ENCODE peak calls at places on chromosomes 6 and 20, in five cellular contexts. N, X, I, Y and A are unnamed samples.

GRCh38 chr6:38573800-38574395 is 65.8 kb downstream of the BTBD9 start:
- DNase-seq in N (no peak), Y (no peak), I (peak; percentile 70), X (no peak), A (peak; percentile 65)

GRCh38 chr20:56788041-56788670 is 159.1 kb downstream of the TFAP2C start:
- DNase-seq in N (peak; percentile 100), I (no peak), Y (no peak), X (peak; percentile 94), A (peak; percentile 95)

GRCh38 chr6:2764610-2765165 is 505 bp upstream of the WRNIP1 start:
- DNase-seq in N (peak; percentile 69), Y (no peak), I (peak; percentile 76), X (peak; percentile 50), A (peak; percentile 70)

GRCh38 chr6:135311446-135312200 is 130.5 kb downstream of the MYB start:
- DNase-seq in X (no peak), N (no peak), Y (no peak), I (no peak), A (no peak)

GRCh38 chr6:157753291-157753690 is 69.8 kb upstream of the SNX9 start:
- DNase-seq in Y (no peak), I (no peak), N (no peak), X (no peak), A (no peak)

GRCh38 chr6:12147557-12148316 is 135.6 kb downstream of the HIVEP1 start:
- DNase-seq in N (no peak), X (no peak), I (no peak), Y (no peak), A (peak; percentile 37)

GRCh38 chr6:32954983-32955802 is 2.3 kb upstream of the HLA-DMA start:
- DNase-seq in Y (no peak), I (peak; percentile 32), N (peak; percentile 54), X (peak; percentile 39), A (peak; percentile 13)

GRCh38 chr6:82374481-82374880 is 10.9 kb downstream of the TPBG start:
- DNase-seq in Y (no peak), I (no peak), X (no peak), N (peak; percentile 8), A (peak; percentile 50)

GRCh38 chr20:51326241-51326819 is 216.2 kb downstream of the NFATC2 start:
- DNase-seq in N (peak; percentile 73), Y (no peak), I (peak; percentile 48), X (peak; percentile 61), A (peak; percentile 76)

GRCh38 chr20:34680586-34680985 is 3.7 kb upstream of the PIGU start:
- DNase-seq in X (no peak), N (no peak), I (no peak), Y (no peak), A (no peak)

GRCh38 chr20:31569163-31570020 is 35.7 kb upstream of the ID1 start:
- DNase-seq in N (peak; percentile 64), X (peak; percentile 72), I (peak; percentile 66), Y (no peak), A (peak; percentile 53)

GRCh38 chr6:41720783-41721182 is 14.6 kb downstream of the TFEB start:
- DNase-seq in N (no peak), I (no peak), Y (no peak), X (no peak), A (no peak)

GRCh38 chr6:24824142-24824755 is 25.5 kb upstream of the ARMH2 start:
- DNase-seq in I (no peak), N (no peak), Y (no peak), X (peak; percentile 53), A (no peak)

GRCh38 chr6:131107166-131107565 is 28.1 kb upstream of the AKAP7 start:
- DNase-seq in Y (no peak), X (peak; percentile 80), I (peak; percentile 9), N (peak; percentile 48), A (peak; percentile 96)

GRCh38 chr20:41664584-41664983 is 46.4 kb upstream of the CHD6 start:
- DNase-seq in Y (peak; percentile 59), N (peak; percentile 59), I (peak; percentile 75), X (peak; percentile 22), A (peak; percentile 14)

GRCh38 chr6:53115741-53116140 is 32.9 kb downstream of the GCM1 start:
- DNase-seq in N (no peak), X (no peak), I (no peak), Y (no peak), A (no peak)

GRCh38 chr20:46571418-46571817 is 21.0 kb upstream of the OCSTAMP start:
- DNase-seq in X (no peak), I (no peak), N (no peak), Y (no peak), A (no peak)

GRCh38 chr6:25010917-25011625 is 75.3 kb upstream of the RIPOR2 start:
- DNase-seq in I (no peak), Y (no peak), X (no peak), N (no peak), A (peak; percentile 67)

GRCh38 chr6:92681401-92681800 is 738.0 kb downstream of the EPHA7 start:
- DNase-seq in N (no peak), Y (no peak), X (no peak), I (no peak), A (no peak)

GRCh38 chr6:115467726-115468125 is 593.0 kb downstream of the FRK start:
- DNase-seq in X (no peak), I (no peak), N (no peak), Y (no peak), A (no peak)

GRCh38 chr20:32017711-32018251 is 7.5 kb downstream of the CCM2L start:
- DNase-seq in N (peak; percentile 53), X (peak; percentile 69), Y (no peak), I (peak; percentile 62), A (no peak)

GRCh38 chr6:88698661-88699060 is 264.8 kb downstream of the RNGTT start:
- DNase-seq in Y (no peak), N (no peak), I (peak; percentile 50), X (no peak), A (no peak)

GRCh38 chr6:160265869-160266476 is 7.4 kb upstream of the SLC22A2 start:
- DNase-seq in X (no peak), Y (no peak), I (no peak), N (no peak), A (no peak)

GRCh38 chr6:98641929-98642328 is 192.4 kb upstream of the POU3F2 start:
- DNase-seq in N (no peak), X (peak; percentile 77), Y (no peak), I (no peak), A (no peak)

GRCh38 chr6:139923964-139924475 is 549.6 kb upstream of the CITED2 start:
- DNase-seq in X (no peak), Y (no peak), N (no peak), I (no peak), A (no peak)

GRCh38 chr6:2986722-2987196 is 12.9 kb upstream of the NQO2 start:
- DNase-seq in Y (no peak), N (no peak), X (no peak), I (no peak), A (peak; percentile 92)

GRCh38 chr20:3981132-3981452 is 34.3 kb downstream of the RNF24 start:
- DNase-seq in Y (no peak), X (no peak), I (no peak), N (no peak), A (no peak)
- H3K27ac ChIP-seq in Y (no peak overlapping the region), X (peak overlapping the region; percentile 70), I (peak overlapping the region; percentile 66), N (peak overlapping the region; percentile 83), A (peak overlapping the region; percentile 47)

GRCh38 chr6:46879003-46879402 is 42.7 kb downstream of the ADGRF5 start:
- DNase-seq in Y (no peak), X (no peak), I (no peak), N (no peak), A (no peak)

DNA sequence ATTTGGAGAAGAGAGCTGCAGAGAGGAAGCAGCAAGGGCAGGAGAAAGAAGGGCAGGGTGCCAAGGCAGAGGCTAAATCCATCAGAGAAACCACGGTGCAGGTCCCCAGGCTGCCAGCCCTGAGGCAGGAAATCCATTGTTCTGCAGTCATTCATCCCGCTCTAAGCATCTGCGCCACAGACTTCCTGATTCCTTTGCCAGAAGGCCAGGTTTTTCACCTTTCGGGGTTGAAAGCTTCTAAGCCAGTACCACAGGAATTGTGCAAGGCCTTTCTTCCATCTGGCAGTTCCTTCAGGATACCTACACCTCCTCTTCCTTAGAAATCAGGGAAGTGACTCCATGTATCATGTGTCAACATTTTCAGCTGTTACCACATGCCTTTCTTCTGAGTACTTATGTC is 45.6 kb downstream of the ADGRF5 start:
- DNase-seq in I (no peak), X (no peak), Y (no peak), N (no peak), A (no peak)
- TF ChIP-seq BHLHE40 in I (no peak), X (no peak), Y (no peak), N (no peak), A (no peak)

GRCh38 chr6:16752206-16752867 is 8.9 kb downstream of the ATXN1 start:
- DNase-seq in X (peak; percentile 74), I (no peak), N (peak; percentile 75), Y (no peak), A (peak; percentile 94)
- H3K27ac ChIP-seq in X (peak overlapping the region; percentile 45), I (no peak overlapping the region), N (peak overlapping the region; percentile 76), Y (no peak overlapping the region), A (no peak overlapping the region)

GRCh38 chr20:16580596-16580995 is 7.3 kb upstream of the KIF16B start:
- DNase-seq in X (no peak), Y (no peak), N (no peak), I (no peak), A (no peak)
- TF ChIP-seq BHLHE40 in X (no peak), Y (no peak), N (no peak), I (no peak), A (no peak)

DNA sequence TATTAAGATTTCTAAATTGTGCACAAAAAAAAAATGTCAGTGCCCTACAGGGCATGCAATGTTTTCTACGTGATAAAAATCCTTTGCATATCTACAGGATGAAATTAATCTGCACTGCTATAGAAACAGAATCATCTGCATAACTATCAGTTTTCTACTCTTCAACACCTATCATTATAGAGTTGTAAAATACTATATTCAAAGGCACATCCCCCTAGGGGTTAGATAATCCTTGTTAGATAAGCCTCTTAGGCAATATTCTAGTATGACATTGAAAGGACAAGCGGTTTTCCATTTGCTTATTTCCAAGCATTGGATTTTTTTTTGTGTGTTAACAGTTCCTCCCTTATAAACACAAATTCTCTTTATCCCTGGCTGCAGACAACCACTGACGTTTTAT is 98.7 kb upstream of the LAMA2 start:
- DNase-seq in Y (no peak), N (no peak), X (no peak), I (no peak), A (no peak)
- H3K27ac ChIP-seq in Y (no peak overlapping the region), N (no peak overlapping the region), X (no peak overlapping the region), I (no peak overlapping the region), A (no peak overlapping the region)

DNA sequence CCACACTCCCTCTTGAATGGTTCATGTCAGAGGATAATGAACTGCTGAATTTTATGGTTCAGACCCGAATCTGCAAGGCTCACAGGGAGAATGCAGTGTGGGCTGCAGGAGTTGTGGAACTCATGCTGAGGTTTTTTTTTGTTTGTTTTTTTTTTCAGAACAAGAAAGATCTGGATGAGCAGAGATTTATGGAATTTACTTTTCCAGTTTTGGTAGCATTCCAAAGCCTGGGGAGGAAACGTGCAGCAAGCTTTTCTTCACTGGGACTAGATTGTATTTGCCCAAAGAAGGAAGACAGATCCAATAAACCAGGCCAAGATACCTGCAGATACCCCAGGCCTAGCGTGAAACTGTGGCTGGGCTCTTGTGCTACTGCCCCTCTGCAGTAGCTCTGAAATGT is 223.9 kb upstream of the TAB2 start:
- DNase-seq in Y (no peak), I (no peak), N (no peak), X (no peak), A (peak; percentile 75)
- TF ChIP-seq BHLHE40 in Y (no peak), I (no peak), N (no peak), X (no peak), A (peak; percentile 70)